ENCODE peak calls at places on chromosomes 13 and 19, in ten cellular contexts. X, O, L, C, W, R, Q, T, I and Y are unnamed samples.

GRCh38 chr19:7792286-7792685 is 29.2 kb downstream of the CLEC4M start:
- DNase-seq in O (no peak), I (no peak), X (no peak), L (no peak), W (no peak), R (no peak), C (no peak), Q (no peak), T (peak; percentile 38), Y (no peak)

GRCh38 chr19:40365613-40366401 is 17.3 kb downstream of the PLD3 start:
- DNase-seq in X (peak; percentile 96), I (peak; percentile 33), O (peak; percentile 14), Q (no peak), R (no peak), T (no peak), W (peak; percentile 57), L (no peak), C (no peak), Y (no peak)

GRCh38 chr19:2391118-2391725 is 31.2 kb downstream of the TMPRSS9 start:
- DNase-seq in R (peak; percentile 72), L (peak; percentile 62), W (peak; percentile 28), I (peak; percentile 45), Q (no peak), T (peak; percentile 30), O (peak; percentile 65), C (no peak), X (peak; percentile 44), Y (peak; percentile 66)

GRCh38 chr19:35342430-35342829 is 5.3 kb upstream of the FFAR1 start:
- DNase-seq in X (no peak), C (no peak), R (no peak), L (no peak), I (no peak), O (no peak), T (no peak), W (no peak), Q (no peak), Y (no peak)

GRCh38 chr13:110329798-110330461 is 22.8 kb downstream of the COL4A2 start:
- DNase-seq in T (no peak), R (peak; percentile 83), L (no peak), I (peak; percentile 97), Q (no peak), O (no peak), X (no peak), W (no peak), C (no peak), Y (no peak)

GRCh38 chr19:51356159-51356801 is 9.9 kb downstream of the ETFB start:
- DNase-seq in Q (no peak), C (no peak), L (no peak), O (no peak), R (no peak), I (no peak), T (no peak), X (no peak), W (no peak), Y (no peak)

GRCh38 chr13:33250594-33250993 is 35.0 kb downstream of the STARD13 start:
- DNase-seq in Q (no peak), L (no peak), W (no peak), R (no peak), I (no peak), O (no peak), C (no peak), X (no peak), T (no peak), Y (no peak)

GRCh38 chr13:41791056-41791455 is 169.9 kb downstream of the VWA8 start:
- DNase-seq in O (no peak), T (no peak), I (no peak), X (no peak), C (no peak), W (no peak), R (no peak), L (no peak), Q (no peak), Y (no peak)

GRCh38 chr19:55459551-55459949 is 1.9 kb downstream of the ISOC2 start:
- DNase-seq in T (no peak), L (no peak), C (no peak), O (no peak), W (no peak), X (no peak), R (no peak), I (no peak), Q (no peak), Y (no peak)

GRCh38 chr19:33392341-33393285 is 19.1 kb downstream of the CEBPG start:
- DNase-seq in W (no peak), I (no peak), X (no peak), Q (no peak), L (no peak), R (no peak), O (no peak), C (no peak), T (no peak), Y (no peak)

GRCh38 chr19:33385956-33386355 is 12.4 kb downstream of the CEBPG start:
- DNase-seq in Q (no peak), T (no peak), W (no peak), R (no peak), C (no peak), I (no peak), O (no peak), L (no peak), X (no peak), Y (no peak)

GRCh38 chr13:39684531-39685137 is 29.2 kb downstream of the COG6 start:
- DNase-seq in R (peak; percentile 28), X (peak; percentile 25), W (no peak), T (no peak), Q (no peak), L (peak; percentile 39), C (no peak), O (no peak), I (peak; percentile 7), Y (peak; percentile 15)

GRCh38 chr13:92137519-92137918 is 739.1 kb downstream of the GPC5 start:
- DNase-seq in I (no peak), L (no peak), Q (no peak), T (no peak), C (no peak), R (no peak), X (no peak), W (no peak), O (no peak), Y (no peak)

GRCh38 chr13:98761126-98761978 is 8.9 kb upstream of the SLC15A1 start:
- DNase-seq in C (no peak), Q (no peak), X (peak; percentile 25), O (no peak), L (no peak), I (peak; percentile 80), T (no peak), R (peak; percentile 51), W (no peak), Y (no peak)

GRCh38 chr19:6639439-6639838 is 30.5 kb downstream of the TNFSF14 start:
- DNase-seq in W (peak; percentile 55), L (no peak), I (no peak), O (no peak), R (peak; percentile 47), C (no peak), Q (no peak), X (no peak), T (no peak), Y (no peak)

GRCh38 chr19:12769689-12770088 is 5.7 kb downstream of the HOOK2 start:
- DNase-seq in Q (no peak), W (peak; percentile 69), T (no peak), O (no peak), C (peak; percentile 58), X (no peak), L (no peak), R (no peak), I (no peak), Y (no peak)

GRCh38 chr19:19230505-19230904 is 18.7 kb downstream of the NCAN start:
- DNase-seq in T (no peak), W (no peak), Q (no peak), O (no peak), X (no peak), I (no peak), L (no peak), C (no peak), R (no peak), Y (no peak)

GRCh38 chr13:50672025-50672424 is 171.5 kb downstream of the DLEU7 start:
- DNase-seq in I (no peak), L (no peak), R (peak; percentile 68), T (peak; percentile 3), W (no peak), X (no peak), C (no peak), O (no peak), Q (no peak), Y (no peak)

GRCh38 chr19:38733493-38734175 is 10.6 kb downstream of the CAPN12 start:
- DNase-seq in O (no peak), T (no peak), Q (no peak), R (peak; percentile 55), X (no peak), C (no peak), L (no peak), W (no peak), I (peak; percentile 36), Y (no peak)

GRCh38 chr13:45464687-45465453 is at the start of gene COG3:
- DNase-seq in X (peak; percentile 98), O (peak; percentile 93), T (peak; percentile 92), R (peak; percentile 96), C (peak; percentile 94), L (peak; percentile 96), W (peak; percentile 96), I (peak; percentile 89), Q (peak; percentile 87), Y (peak; percentile 95)

GRCh38 chr13:113122571-113123225 is at the start of gene F10:
- DNase-seq in L (no peak), C (no peak), T (peak; percentile 9), Q (no peak), X (no peak), I (peak; percentile 13), W (no peak), R (no peak), O (no peak), Y (peak; percentile 50)

GRCh38 chr19:21472507-21472906 is 32.9 kb upstream of the ZNF429 start:
- DNase-seq in I (no peak), C (no peak), O (no peak), X (no peak), R (no peak), L (no peak), T (no peak), W (no peak), Q (no peak), Y (no peak)

GRCh38 chr19:39199025-39199424 is 2.3 kb downstream of the NCCRP1 start:
- DNase-seq in T (no peak), Q (no peak), R (peak; percentile 71), L (no peak), C (no peak), I (no peak), W (no peak), X (no peak), O (no peak), Y (no peak)

GRCh38 chr13:33434676-33435075 is 149.1 kb upstream of the STARD13 start:
- DNase-seq in C (no peak), I (no peak), Q (no peak), X (no peak), R (no peak), W (no peak), T (no peak), L (no peak), O (no peak), Y (no peak)

GRCh38 chr19:13051581-13052165 is 51.0 kb downstream of the LYL1 start:
- DNase-seq in X (peak; percentile 65), T (peak; percentile 79), W (no peak), O (no peak), Q (no peak), I (no peak), L (no peak), C (no peak), R (peak; percentile 22), Y (no peak)

GRCh38 chr19:15074371-15074770 is 7.6 kb upstream of the OR1I1 start:
- DNase-seq in L (no peak), X (no peak), O (no peak), W (no peak), I (no peak), R (no peak), C (no peak), Q (no peak), T (no peak), Y (no peak)

GRCh38 chr19:49645592-49645991 is 3.6 kb downstream of the SCAF1 start:
- DNase-seq in X (no peak), O (no peak), L (no peak), T (no peak), Q (no peak), C (no peak), I (no peak), W (no peak), R (no peak), Y (no peak)

GRCh38 chr19:11963566-11964355 is 1.1 kb upstream of the ZNF763 start:
- DNase-seq in W (peak; percentile 67), Q (peak; percentile 78), I (no peak), L (peak; percentile 79), T (peak; percentile 26), C (peak; percentile 61), R (peak; percentile 58), X (peak; percentile 35), O (no peak), Y (no peak)